ENCODE peak calls at places on chromosome 10, in seven cellular contexts. One of them, this sample, is unnamed.
A peak's percentile ranks its signal among the peaks of the same experiment; 100 is the strongest.

GRCh38 chr10:43336641-43337318 is 34.7 kb upstream of the FXYD4 start:
- DNase-seq in H1: no peak
- DNase-seq in HepG2: no peak
- DNase-seq in SK-N-SH: no peak
- DNase-seq in GM12878: no peak
- DNase-seq in K562: no peak
- DNase-seq in GM12892: no peak
- DNase-seq in this sample: no peak

GRCh38 chr10:104406715-104407517 is 53.3 kb downstream of the CFAP58 start:
- DNase-seq in H1: no peak
- DNase-seq in HepG2: peak; percentile 17
- DNase-seq in SK-N-SH: peak; percentile 44
- DNase-seq in GM12878: no peak
- DNase-seq in K562: peak; percentile 25
- DNase-seq in GM12892: no peak
- DNase-seq in this sample: no peak

GRCh38 chr10:89236221-89236620 is 15.4 kb downstream of the LIPA start:
- DNase-seq in H1: no peak
- DNase-seq in HepG2: no peak
- DNase-seq in SK-N-SH: no peak
- DNase-seq in GM12878: no peak
- DNase-seq in K562: no peak
- DNase-seq in GM12892: no peak
- DNase-seq in this sample: no peak

GRCh38 chr10:78362406-78363022 is 328.9 kb downstream of the RPS24 start:
- DNase-seq in H1: no peak
- DNase-seq in HepG2: no peak
- DNase-seq in SK-N-SH: no peak
- DNase-seq in GM12878: no peak
- DNase-seq in K562: no peak
- DNase-seq in GM12892: no peak
- DNase-seq in this sample: no peak

GRCh38 chr10:44938938-44939337 is 20.7 kb upstream of the RASSF4 start:
- DNase-seq in H1: no peak
- DNase-seq in HepG2: no peak
- DNase-seq in SK-N-SH: no peak
- DNase-seq in GM12878: no peak
- DNase-seq in K562: no peak
- DNase-seq in GM12892: no peak
- DNase-seq in this sample: no peak

GRCh38 chr10:124640538-124641231 is 103.5 kb downstream of the FAM53B start:
- DNase-seq in H1: no peak
- DNase-seq in HepG2: no peak
- DNase-seq in SK-N-SH: no peak
- DNase-seq in GM12878: peak; percentile 24
- DNase-seq in K562: peak; percentile 66
- DNase-seq in GM12892: peak; percentile 54
- DNase-seq in this sample: no peak

GRCh38 chr10:114479307-114479706 is 75.0 kb upstream of the AFAP1L2 start:
- DNase-seq in H1: no peak
- DNase-seq in HepG2: peak; percentile 14
- DNase-seq in SK-N-SH: peak; percentile 27
- DNase-seq in GM12878: no peak
- DNase-seq in K562: no peak
- DNase-seq in GM12892: no peak
- DNase-seq in this sample: no peak

GRCh38 chr10:44926771-44927751 is 15.9 kb downstream of the TMEM72 start:
- DNase-seq in H1: no peak
- DNase-seq in HepG2: peak; percentile 52
- DNase-seq in SK-N-SH: no peak
- DNase-seq in GM12878: no peak
- DNase-seq in K562: no peak
- DNase-seq in GM12892: no peak
- DNase-seq in this sample: no peak

GRCh38 chr10:71396084-71396713 is 521 bp upstream of the CDH23 start:
- DNase-seq in H1: peak; percentile 60
- DNase-seq in HepG2: no peak
- DNase-seq in SK-N-SH: peak; percentile 90
- DNase-seq in GM12878: no peak
- DNase-seq in K562: peak; percentile 59
- DNase-seq in GM12892: no peak
- DNase-seq in this sample: peak; percentile 49

GRCh38 chr10:98267894-98268693 is at the start of gene LOXL4:
- DNase-seq in H1: no peak
- DNase-seq in HepG2: no peak
- DNase-seq in SK-N-SH: peak; percentile 89
- DNase-seq in GM12878: no peak
- DNase-seq in K562: peak; percentile 34
- DNase-seq in GM12892: peak; percentile 52
- DNase-seq in this sample: peak; percentile 53

GRCh38 chr10:127977368-127978009 is 70.6 kb downstream of the PTPRE start:
- DNase-seq in H1: no peak
- DNase-seq in HepG2: no peak
- DNase-seq in SK-N-SH: peak; percentile 72
- DNase-seq in GM12878: no peak
- DNase-seq in K562: no peak
- DNase-seq in GM12892: no peak
- DNase-seq in this sample: no peak

GRCh38 chr10:110786172-110786571 is 85.6 kb upstream of the PDCD4 start:
- DNase-seq in H1: no peak
- DNase-seq in HepG2: no peak
- DNase-seq in SK-N-SH: no peak
- DNase-seq in GM12878: no peak
- DNase-seq in K562: no peak
- DNase-seq in GM12892: no peak
- DNase-seq in this sample: no peak

GRCh38 chr10:86586516-86586915 is 64.9 kb upstream of the WAPL start:
- DNase-seq in H1: no peak
- DNase-seq in HepG2: no peak
- DNase-seq in SK-N-SH: no peak
- DNase-seq in GM12878: no peak
- DNase-seq in K562: no peak
- DNase-seq in GM12892: no peak
- DNase-seq in this sample: no peak

GRCh38 chr10:93437000-93437945 is 44.9 kb downstream of the MYOF start:
- DNase-seq in H1: no peak
- DNase-seq in HepG2: peak; percentile 71
- DNase-seq in SK-N-SH: no peak
- DNase-seq in GM12878: no peak
- DNase-seq in K562: no peak
- DNase-seq in GM12892: no peak
- DNase-seq in this sample: no peak

DNA sequence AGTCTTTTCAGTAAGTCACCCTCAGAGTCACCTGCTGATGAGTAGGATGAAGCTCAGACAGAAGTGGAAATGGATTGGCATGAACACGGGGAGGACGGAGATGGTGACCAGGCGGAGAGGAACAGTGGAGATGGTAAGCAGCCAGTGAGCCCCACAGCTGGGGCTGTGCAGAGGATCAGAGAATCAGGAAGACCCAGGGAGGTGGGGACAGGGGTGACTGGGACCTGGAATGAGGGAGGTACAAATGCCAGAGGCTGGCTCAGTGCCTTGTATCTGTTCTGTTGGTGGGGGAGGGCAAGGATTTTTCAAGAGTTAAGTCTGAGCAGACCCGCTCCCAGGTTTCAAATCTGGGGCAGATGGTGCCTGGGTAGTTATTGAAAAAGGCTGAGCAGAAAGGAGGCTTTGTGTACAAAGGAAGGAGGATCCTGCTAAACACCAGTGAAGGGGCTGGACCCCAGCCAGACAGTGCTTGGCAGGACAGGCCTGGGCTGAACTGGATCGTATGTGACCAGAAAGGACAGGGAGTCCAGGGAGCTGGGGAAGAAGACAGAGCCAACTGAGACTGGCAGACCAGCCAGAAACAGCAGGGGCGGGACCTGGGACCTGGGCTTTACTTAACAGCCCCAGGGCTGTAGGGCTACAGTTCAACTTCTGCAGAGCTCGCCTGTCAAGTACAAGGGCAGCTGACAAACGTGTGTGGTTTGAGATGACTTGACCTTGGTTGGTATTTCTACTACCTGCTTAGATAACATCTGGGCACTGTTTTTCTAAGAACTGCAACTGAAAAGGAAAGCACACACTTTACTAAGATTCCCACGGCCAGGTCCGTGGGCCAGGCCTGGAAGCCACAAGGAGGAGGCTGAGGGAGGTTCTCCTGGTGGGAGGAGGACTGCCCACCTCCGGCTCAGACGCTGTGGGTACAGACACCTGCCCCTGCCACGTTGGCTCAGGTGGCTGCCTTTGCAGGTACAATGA is 13.2 kb upstream of the FRMPD2 start:
- DNase-seq in H1: no peak
- DNase-seq in HepG2: no peak
- DNase-seq in SK-N-SH: peak; percentile 22
- DNase-seq in GM12878: peak; percentile 87
- DNase-seq in K562: no peak
- DNase-seq in GM12892: no peak
- DNase-seq in this sample: no peak
- TF ChIP-seq POLR2AphosphoS5 in H1: no peak
- TF ChIP-seq POLR2AphosphoS5 in HepG2: no peak
- TF ChIP-seq POLR2AphosphoS5 in SK-N-SH: no peak
- TF ChIP-seq POLR2AphosphoS5 in GM12878: peak; percentile 65
- TF ChIP-seq POLR2AphosphoS5 in K562: no peak
- TF ChIP-seq POLR2AphosphoS5 in GM12892: no peak
- TF ChIP-seq POLR2AphosphoS5 in this sample: no peak

DNA sequence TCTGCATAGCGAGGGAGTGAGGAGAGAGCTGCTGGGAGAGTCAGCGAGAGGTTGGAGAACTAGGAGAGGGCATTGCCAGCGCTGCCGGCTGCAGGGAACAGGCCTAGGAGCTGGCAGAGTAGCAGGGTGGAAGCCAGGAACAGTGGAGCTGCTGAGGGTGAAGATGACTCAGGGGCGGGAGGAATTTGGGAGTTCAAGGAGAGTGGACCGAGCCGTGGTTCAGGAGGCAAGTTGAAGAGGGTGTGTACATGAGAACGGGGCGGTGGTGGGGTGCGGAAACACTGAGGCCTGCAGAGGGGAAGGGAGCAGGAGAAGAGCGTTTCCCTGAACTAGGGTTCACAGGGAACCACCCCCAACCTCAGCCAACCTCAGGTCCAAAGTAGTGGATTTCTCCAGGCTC is 31.5 kb downstream of the HIF1AN start:
- DNase-seq in H1: no peak
- DNase-seq in HepG2: no peak
- DNase-seq in SK-N-SH: no peak
- DNase-seq in GM12878: no peak
- DNase-seq in K562: no peak
- DNase-seq in GM12892: no peak
- DNase-seq in this sample: no peak
- TF ChIP-seq TAF1 in H1: no peak
- TF ChIP-seq TAF1 in HepG2: no peak
- TF ChIP-seq TAF1 in SK-N-SH: no peak
- TF ChIP-seq TAF1 in GM12878: no peak
- TF ChIP-seq TAF1 in K562: no peak
- TF ChIP-seq TAF1 in GM12892: no peak
- TF ChIP-seq TAF1 in this sample: no peak

GRCh38 chr10:68871105-68871711 is 29.9 kb upstream of the DDX50 start:
- DNase-seq in H1: no peak
- DNase-seq in HepG2: peak; percentile 16
- DNase-seq in SK-N-SH: no peak
- DNase-seq in GM12878: no peak
- DNase-seq in K562: peak; percentile 60
- DNase-seq in GM12892: no peak
- DNase-seq in this sample: no peak

GRCh38 chr10:68869623-68870022 is 31.5 kb upstream of the DDX50 start:
- DNase-seq in H1: no peak
- DNase-seq in HepG2: no peak
- DNase-seq in SK-N-SH: no peak
- DNase-seq in GM12878: no peak
- DNase-seq in K562: no peak
- DNase-seq in GM12892: no peak
- DNase-seq in this sample: no peak

GRCh38 chr10:68870061-68870460 is 31.1 kb upstream of the DDX50 start:
- DNase-seq in H1: no peak
- DNase-seq in HepG2: no peak
- DNase-seq in SK-N-SH: no peak
- DNase-seq in GM12878: no peak
- DNase-seq in K562: no peak
- DNase-seq in GM12892: no peak
- DNase-seq in this sample: no peak

GRCh38 chr10:68870545-68871104 is 30.5 kb upstream of the DDX50 start:
- DNase-seq in H1: no peak
- DNase-seq in HepG2: no peak
- DNase-seq in SK-N-SH: no peak
- DNase-seq in GM12878: no peak
- DNase-seq in K562: peak; percentile 31
- DNase-seq in GM12892: no peak
- DNase-seq in this sample: no peak

GRCh38 chr10:68871731-68872342 is 29.3 kb upstream of the DDX50 start:
- DNase-seq in H1: no peak
- DNase-seq in HepG2: peak; percentile 46
- DNase-seq in SK-N-SH: peak; percentile 62
- DNase-seq in GM12878: no peak
- DNase-seq in K562: no peak
- DNase-seq in GM12892: no peak
- DNase-seq in this sample: no peak
- TF ChIP-seq POLR2AphosphoS5 in H1: no peak
- TF ChIP-seq POLR2AphosphoS5 in HepG2: no peak
- TF ChIP-seq POLR2AphosphoS5 in SK-N-SH: peak; percentile 49
- TF ChIP-seq POLR2AphosphoS5 in GM12878: no peak
- TF ChIP-seq POLR2AphosphoS5 in K562: no peak
- TF ChIP-seq POLR2AphosphoS5 in GM12892: no peak
- TF ChIP-seq POLR2AphosphoS5 in this sample: no peak

DNA sequence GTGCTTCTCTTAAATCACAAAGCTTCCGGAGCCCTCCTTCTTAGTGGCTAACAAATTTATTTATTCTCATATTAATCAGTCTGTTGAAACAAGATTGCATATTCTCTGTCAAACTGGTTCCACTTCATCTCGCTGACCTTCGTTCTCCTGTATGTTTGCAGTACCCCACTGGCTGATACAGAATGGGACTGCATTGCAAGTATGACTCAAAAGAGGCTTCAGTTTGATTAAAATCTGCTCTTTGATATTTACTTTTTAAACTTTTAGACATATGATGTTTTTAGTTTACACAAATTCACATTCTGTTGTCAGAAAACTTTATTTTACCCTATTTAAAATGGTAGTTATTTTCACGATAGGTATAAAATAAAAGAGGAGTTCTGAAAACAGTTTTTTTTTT is 14.3 kb upstream of the ARHGAP12 start:
- DNase-seq in H1: no peak
- DNase-seq in HepG2: peak; percentile 87
- DNase-seq in SK-N-SH: no peak
- DNase-seq in GM12878: no peak
- DNase-seq in K562: no peak
- DNase-seq in GM12892: no peak
- DNase-seq in this sample: no peak
- TF ChIP-seq TAF1 in H1: no peak
- TF ChIP-seq TAF1 in HepG2: no peak
- TF ChIP-seq TAF1 in SK-N-SH: no peak
- TF ChIP-seq TAF1 in GM12878: no peak
- TF ChIP-seq TAF1 in K562: no peak
- TF ChIP-seq TAF1 in GM12892: no peak
- TF ChIP-seq TAF1 in this sample: no peak